ENCODE peak calls at places on chromosomes 16 and 17, in eight cellular contexts. One of them, this sample, is unnamed. For H3K36me3, the result is how much of the 10 kb centered on the place peaks cover.

GRCh38 chr17:4953461-4953961 is 2.6 kb downstream of the ENO3 start:
- DNase-seq in psoas muscle: no peak
- DNase-seq in kidney: no peak
- DNase-seq in left ventricle myocardium inferior: no peak
- DNase-seq in stomach: no peak
- DNase-seq in endothelial cell of umbilical vein: peak
- DNase-seq in ovary: no peak
- DNase-seq in Caco-2: no peak
- DNase-seq in this sample: no peak

GRCh38 chr17:80752369-80752705 is 207.7 kb downstream of the RPTOR start:
- DNase-seq in psoas muscle: no peak
- DNase-seq in kidney: no peak
- DNase-seq in left ventricle myocardium inferior: no peak
- DNase-seq in stomach: no peak
- DNase-seq in endothelial cell of umbilical vein: no peak
- DNase-seq in ovary: no peak
- DNase-seq in Caco-2: no peak
- DNase-seq in this sample: no peak

GRCh38 chr16:6918661-6919060 is 414.0 kb upstream of the RBFOX1 start:
- DNase-seq in psoas muscle: no peak
- DNase-seq in kidney: no peak
- DNase-seq in left ventricle myocardium inferior: no peak
- DNase-seq in stomach: no peak
- DNase-seq in endothelial cell of umbilical vein: no peak
- DNase-seq in ovary: no peak
- DNase-seq in Caco-2: no peak
- DNase-seq in this sample: no peak

GRCh38 chr16:59848314-59848713 is 1114.2 kb upstream of the GOT2 start:
- DNase-seq in psoas muscle: no peak
- DNase-seq in kidney: no peak
- DNase-seq in left ventricle myocardium inferior: no peak
- DNase-seq in stomach: no peak
- DNase-seq in endothelial cell of umbilical vein: no peak
- DNase-seq in ovary: no peak
- DNase-seq in Caco-2: no peak
- DNase-seq in this sample: no peak

GRCh38 chr16:23917621-23918020 is 81.8 kb downstream of the PRKCB start:
- DNase-seq in psoas muscle: no peak
- DNase-seq in kidney: no peak
- DNase-seq in left ventricle myocardium inferior: no peak
- DNase-seq in stomach: no peak
- DNase-seq in endothelial cell of umbilical vein: no peak
- DNase-seq in ovary: no peak
- DNase-seq in Caco-2: no peak
- DNase-seq in this sample: no peak

GRCh38 chr17:42803074-42803883 is 4.6 kb downstream of the CNTD1 start:
- DNase-seq in psoas muscle: no peak
- DNase-seq in kidney: no peak
- DNase-seq in left ventricle myocardium inferior: no peak
- DNase-seq in stomach: no peak
- DNase-seq in endothelial cell of umbilical vein: peak
- DNase-seq in ovary: no peak
- DNase-seq in Caco-2: no peak
- DNase-seq in this sample: no peak

GRCh38 chr16:65547799-65548446 is 426.1 kb upstream of the CDH11 start:
- DNase-seq in psoas muscle: no peak
- DNase-seq in kidney: no peak
- DNase-seq in left ventricle myocardium inferior: no peak
- DNase-seq in stomach: no peak
- DNase-seq in endothelial cell of umbilical vein: no peak
- DNase-seq in ovary: no peak
- DNase-seq in Caco-2: no peak
- DNase-seq in this sample: peak

GRCh38 chr17:75265614-75266314 is 4.1 kb downstream of the MRPS7 start:
- DNase-seq in psoas muscle: no peak
- DNase-seq in kidney: no peak
- DNase-seq in left ventricle myocardium inferior: no peak
- DNase-seq in stomach: no peak
- DNase-seq in endothelial cell of umbilical vein: peak
- DNase-seq in ovary: no peak
- DNase-seq in Caco-2: no peak
- DNase-seq in this sample: no peak

GRCh38 chr17:39576187-39576586 is 31.5 kb downstream of the NEUROD2 start:
- DNase-seq in psoas muscle: no peak
- DNase-seq in kidney: no peak
- DNase-seq in left ventricle myocardium inferior: no peak
- DNase-seq in stomach: no peak
- DNase-seq in endothelial cell of umbilical vein: no peak
- DNase-seq in ovary: no peak
- DNase-seq in Caco-2: no peak
- DNase-seq in this sample: peak

GRCh38 chr16:88681709-88682451 is 4.4 kb downstream of the SNAI3 start:
- DNase-seq in psoas muscle: no peak
- DNase-seq in kidney: peak
- DNase-seq in left ventricle myocardium inferior: peak
- DNase-seq in stomach: peak
- DNase-seq in endothelial cell of umbilical vein: no peak
- DNase-seq in ovary: no peak
- DNase-seq in Caco-2: no peak
- DNase-seq in this sample: no peak

GRCh38 chr16:642189-643049 is 791 bp downstream of the MCRIP2 start:
- DNase-seq in psoas muscle: peak
- DNase-seq in kidney: no peak
- DNase-seq in left ventricle myocardium inferior: peak
- DNase-seq in stomach: peak
- DNase-seq in endothelial cell of umbilical vein: no peak
- DNase-seq in ovary: peak
- DNase-seq in Caco-2: peak
- DNase-seq in this sample: no peak

GRCh38 chr17:3535253-3535995 is 22.2 kb downstream of the TRPV3 start:
- DNase-seq in psoas muscle: peak
- DNase-seq in kidney: peak
- DNase-seq in left ventricle myocardium inferior: peak
- DNase-seq in stomach: peak
- DNase-seq in endothelial cell of umbilical vein: peak
- DNase-seq in ovary: peak
- DNase-seq in Caco-2: no peak
- DNase-seq in this sample: peak
- H3K4me3 ChIP-seq in psoas muscle: peak
- H3K4me3 ChIP-seq in kidney: peak
- H3K4me3 ChIP-seq in left ventricle myocardium inferior: peak
- H3K4me3 ChIP-seq in stomach: peak
- H3K4me3 ChIP-seq in endothelial cell of umbilical vein: no peak
- H3K4me3 ChIP-seq in ovary: peak
- H3K4me3 ChIP-seq in Caco-2: no peak
- H3K4me3 ChIP-seq in this sample: peak

GRCh38 chr17:78972507-78973105 is 7.1 kb downstream of the LGALS3BP start:
- DNase-seq in psoas muscle: no peak
- DNase-seq in kidney: peak
- DNase-seq in left ventricle myocardium inferior: no peak
- DNase-seq in stomach: no peak
- DNase-seq in endothelial cell of umbilical vein: no peak
- DNase-seq in ovary: no peak
- DNase-seq in Caco-2: no peak
- DNase-seq in this sample: no peak

GRCh38 chr17:78973792-78974520 is 5.8 kb downstream of the LGALS3BP start:
- DNase-seq in psoas muscle: no peak
- DNase-seq in kidney: peak
- DNase-seq in left ventricle myocardium inferior: no peak
- DNase-seq in stomach: no peak
- DNase-seq in endothelial cell of umbilical vein: no peak
- DNase-seq in ovary: no peak
- DNase-seq in Caco-2: no peak
- DNase-seq in this sample: no peak

GRCh38 chr17:78974635-78975591 is 4.8 kb downstream of the LGALS3BP start:
- DNase-seq in psoas muscle: peak
- DNase-seq in kidney: peak
- DNase-seq in left ventricle myocardium inferior: peak
- DNase-seq in stomach: peak
- DNase-seq in endothelial cell of umbilical vein: peak
- DNase-seq in ovary: peak
- DNase-seq in Caco-2: no peak
- DNase-seq in this sample: peak

GRCh38 chr17:78971764-78972506 is 7.8 kb downstream of the LGALS3BP start:
- DNase-seq in psoas muscle: no peak
- DNase-seq in kidney: peak
- DNase-seq in left ventricle myocardium inferior: no peak
- DNase-seq in stomach: no peak
- DNase-seq in endothelial cell of umbilical vein: no peak
- DNase-seq in ovary: no peak
- DNase-seq in Caco-2: no peak
- DNase-seq in this sample: no peak

GRCh38 chr17:78973196-78973595 is 6.5 kb downstream of the LGALS3BP start:
- DNase-seq in psoas muscle: no peak
- DNase-seq in kidney: peak
- DNase-seq in left ventricle myocardium inferior: no peak
- DNase-seq in stomach: no peak
- DNase-seq in endothelial cell of umbilical vein: no peak
- DNase-seq in ovary: no peak
- DNase-seq in Caco-2: peak
- DNase-seq in this sample: no peak
- H3K36me3 ChIP-seq in psoas muscle: under half
- H3K36me3 ChIP-seq in kidney: under half
- H3K36me3 ChIP-seq in left ventricle myocardium inferior: under half
- H3K36me3 ChIP-seq in stomach: half or more
- H3K36me3 ChIP-seq in endothelial cell of umbilical vein: under half
- H3K36me3 ChIP-seq in ovary: under half
- H3K36me3 ChIP-seq in Caco-2: under half
- H3K36me3 ChIP-seq in this sample: under half

GRCh38 chr17:49407981-49408501 is 6.6 kb downstream of the PHB1 start:
- DNase-seq in psoas muscle: peak
- DNase-seq in kidney: peak
- DNase-seq in left ventricle myocardium inferior: peak
- DNase-seq in stomach: peak
- DNase-seq in endothelial cell of umbilical vein: peak
- DNase-seq in ovary: peak
- DNase-seq in Caco-2: peak
- DNase-seq in this sample: peak
- TF ChIP-seq CTCF in psoas muscle: peak
- TF ChIP-seq CTCF in kidney: peak
- TF ChIP-seq CTCF in left ventricle myocardium inferior: peak
- TF ChIP-seq CTCF in stomach: peak
- TF ChIP-seq CTCF in endothelial cell of umbilical vein: peak
- TF ChIP-seq CTCF in ovary: no peak
- TF ChIP-seq CTCF in Caco-2: peak
- TF ChIP-seq CTCF in this sample: peak

DNA sequence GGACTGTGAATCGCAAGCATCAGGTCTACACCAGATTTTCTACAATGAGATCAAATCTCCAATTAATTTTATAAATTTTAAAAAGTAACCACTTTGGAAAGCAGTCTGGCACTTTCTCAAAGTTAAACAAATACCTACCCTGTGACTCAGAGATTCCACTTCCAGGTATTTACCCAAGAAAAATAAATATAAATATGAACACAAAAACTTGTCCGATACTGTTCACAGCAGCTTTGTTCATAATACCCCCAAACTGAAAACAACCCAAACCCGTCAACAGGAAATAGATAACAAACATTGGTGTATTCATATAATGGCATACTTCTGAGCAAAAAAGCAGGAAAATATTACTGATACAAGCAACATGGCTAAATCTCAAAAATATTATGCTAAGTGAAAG is 12.1 kb downstream of the ZDHHC7 start:
- DNase-seq in psoas muscle: no peak
- DNase-seq in kidney: no peak
- DNase-seq in left ventricle myocardium inferior: no peak
- DNase-seq in stomach: no peak
- DNase-seq in endothelial cell of umbilical vein: peak
- DNase-seq in ovary: no peak
- DNase-seq in Caco-2: no peak
- DNase-seq in this sample: peak
- H3K4me3 ChIP-seq in psoas muscle: no peak
- H3K4me3 ChIP-seq in kidney: no peak
- H3K4me3 ChIP-seq in left ventricle myocardium inferior: no peak
- H3K4me3 ChIP-seq in stomach: no peak
- H3K4me3 ChIP-seq in endothelial cell of umbilical vein: no peak
- H3K4me3 ChIP-seq in ovary: no peak
- H3K4me3 ChIP-seq in Caco-2: no peak
- H3K4me3 ChIP-seq in this sample: no peak

GRCh38 chr16:28108590-28109247 is 45.2 kb upstream of the GSG1L start:
- DNase-seq in psoas muscle: no peak
- DNase-seq in kidney: no peak
- DNase-seq in left ventricle myocardium inferior: no peak
- DNase-seq in stomach: peak
- DNase-seq in endothelial cell of umbilical vein: no peak
- DNase-seq in ovary: no peak
- DNase-seq in Caco-2: no peak
- DNase-seq in this sample: no peak
- H3K36me3 ChIP-seq in psoas muscle: under half
- H3K36me3 ChIP-seq in kidney: half or more
- H3K36me3 ChIP-seq in left ventricle myocardium inferior: half or more
- H3K36me3 ChIP-seq in stomach: half or more
- H3K36me3 ChIP-seq in endothelial cell of umbilical vein: half or more
- H3K36me3 ChIP-seq in ovary: under half
- H3K36me3 ChIP-seq in Caco-2: under half
- H3K36me3 ChIP-seq in this sample: under half

DNA sequence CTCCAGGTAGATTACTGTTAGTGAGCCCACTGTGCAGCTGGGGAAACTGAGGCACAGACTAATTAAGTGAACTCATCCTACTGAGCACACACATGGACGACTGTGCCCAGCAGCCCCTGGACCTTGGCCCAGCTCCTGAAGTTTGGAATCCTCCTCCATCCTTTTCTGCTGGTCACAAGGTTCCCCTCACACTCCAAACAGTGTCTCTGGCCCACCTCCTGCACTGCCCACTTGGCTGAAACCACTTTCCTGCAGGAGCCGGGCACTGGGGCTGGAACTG is 3.6 kb downstream of the RHBDF2 start:
- DNase-seq in psoas muscle: no peak
- DNase-seq in kidney: no peak
- DNase-seq in left ventricle myocardium inferior: no peak
- DNase-seq in stomach: no peak
- DNase-seq in endothelial cell of umbilical vein: no peak
- DNase-seq in ovary: no peak
- DNase-seq in Caco-2: no peak
- DNase-seq in this sample: no peak
- TF ChIP-seq CTCF in psoas muscle: no peak
- TF ChIP-seq CTCF in kidney: no peak
- TF ChIP-seq CTCF in left ventricle myocardium inferior: no peak
- TF ChIP-seq CTCF in stomach: no peak
- TF ChIP-seq CTCF in endothelial cell of umbilical vein: no peak
- TF ChIP-seq CTCF in ovary: no peak
- TF ChIP-seq CTCF in Caco-2: no peak
- TF ChIP-seq CTCF in this sample: no peak